ENCODE peak calls at places on chromosomes 7 and 10, in four cellular contexts. N is astrocyte of the spinal cord, H is AG04450, F is pancreas. Y is an unnamed sample.

GRCh38 chr10:22002531-22003110 is 909 bp downstream of the DNAJC1 start:
- DNase-seq in F (no peak), H (no peak), N (peak), Y (peak)

GRCh38 chr10:86946215-86947170 is 10.9 kb downstream of the MMRN2 start:
- DNase-seq in F (peak), H (no peak), N (no peak), Y (no peak)

GRCh38 chr7:64541438-64542359 is 21.2 kb downstream of the ZNF680 start:
- DNase-seq in N (peak), H (no peak), F (no peak), Y (peak)

GRCh38 chr7:7099584-7100014 is 82.7 kb upstream of the C1GALT1 start:
- DNase-seq in H (peak), F (peak), N (peak), Y (peak)

GRCh38 chr7:99024066-99024465 is 119.8 kb downstream of the SMURF1 start:
- DNase-seq in F (no peak), N (peak), H (no peak), Y (no peak)

GRCh38 chr7:25565949-25566348 is 337.7 kb upstream of the NPVF start:
- DNase-seq in N (peak), H (peak), F (peak), Y (peak)

GRCh38 chr7:32163911-32164310 is 93.7 kb upstream of the PDE1C start:
- DNase-seq in N (peak), F (no peak), H (no peak), Y (no peak)

GRCh38 chr10:109838592-109839244 is 84.6 kb downstream of the XPNPEP1 start:
- DNase-seq in H (no peak), F (no peak), N (no peak), Y (no peak)

GRCh38 chr7:17062433-17063383 is 180.9 kb upstream of the AGR3 start:
- DNase-seq in F (no peak), H (no peak), N (peak), Y (no peak)

GRCh38 chr10:116146374-116146773 is 126.6 kb downstream of the GFRA1 start:
- DNase-seq in N (peak), F (no peak), H (no peak), Y (no peak)

GRCh38 chr10:103171278-103171677 is 21.8 kb downstream of the NT5C2 start:
- DNase-seq in F (no peak), H (no peak), N (no peak), Y (peak)

GRCh38 chr7:155792315-155792960 is 19.8 kb downstream of the SHH start:
- DNase-seq in F (no peak), H (no peak), N (no peak), Y (no peak)

GRCh38 chr10:3735175-3735574 is 49.8 kb downstream of the KLF6 start:
- DNase-seq in N (no peak), F (no peak), H (no peak), Y (no peak)

GRCh38 chr7:30382607-30383006 is 96.0 kb downstream of the NOD1 start:
- DNase-seq in F (no peak), N (no peak), H (no peak), Y (no peak)

GRCh38 chr7:16028103-16028502 is 341.6 kb upstream of the MEOX2 start:
- DNase-seq in F (no peak), N (peak), H (peak), Y (peak)

GRCh38 chr10:1211844-1212570 is 155.8 kb downstream of the WDR37 start:
- DNase-seq in H (no peak), N (no peak), F (no peak), Y (no peak)

GRCh38 chr10:49107111-49107889 is 8.0 kb downstream of the VSTM4 start:
- DNase-seq in N (no peak), F (no peak), H (no peak), Y (no peak)

GRCh38 chr10:58404001-58404400 is 18.8 kb downstream of the TFAM start:
- DNase-seq in N (no peak), F (no peak), H (no peak), Y (no peak)

GRCh38 chr10:490891-491571 is 198.4 kb downstream of the DIP2C start:
- DNase-seq in H (no peak), F (no peak), N (no peak), Y (peak)

GRCh38 chr7:117834983-117835664 is 38.1 kb downstream of the CTTNBP2 start:
- DNase-seq in H (no peak), F (no peak), N (no peak), Y (no peak)

GRCh38 chr7:25988640-25989039 is 163.4 kb upstream of the NFE2L3 start:
- DNase-seq in N (no peak), F (no peak), H (no peak), Y (no peak)

GRCh38 chr10:45473126-45473525 is 99.1 kb downstream of the ALOX5 start:
- DNase-seq in F (peak), N (no peak), H (no peak), Y (no peak)

GRCh38 chr10:89115876-89116627 is 91.1 kb downstream of the CH25H start:
- DNase-seq in H (no peak), F (no peak), N (peak), Y (peak)

GRCh38 chr7:142537760-142538159 is 211.5 kb upstream of the PRSS1 start:
- DNase-seq in N (no peak), F (no peak), H (no peak), Y (no peak)

GRCh38 chr7:142533920-142534319 is 215.4 kb upstream of the PRSS1 start:
- DNase-seq in H (no peak), F (no peak), N (no peak), Y (no peak)

GRCh38 chr7:142534726-142535122 is 214.5 kb upstream of the PRSS1 start:
- DNase-seq in N (no peak), H (no peak), F (no peak), Y (no peak)

GRCh38 chr7:142539901-142540300 is 209.4 kb upstream of the PRSS1 start:
- DNase-seq in H (peak), N (peak), F (no peak), Y (peak)

DNA sequence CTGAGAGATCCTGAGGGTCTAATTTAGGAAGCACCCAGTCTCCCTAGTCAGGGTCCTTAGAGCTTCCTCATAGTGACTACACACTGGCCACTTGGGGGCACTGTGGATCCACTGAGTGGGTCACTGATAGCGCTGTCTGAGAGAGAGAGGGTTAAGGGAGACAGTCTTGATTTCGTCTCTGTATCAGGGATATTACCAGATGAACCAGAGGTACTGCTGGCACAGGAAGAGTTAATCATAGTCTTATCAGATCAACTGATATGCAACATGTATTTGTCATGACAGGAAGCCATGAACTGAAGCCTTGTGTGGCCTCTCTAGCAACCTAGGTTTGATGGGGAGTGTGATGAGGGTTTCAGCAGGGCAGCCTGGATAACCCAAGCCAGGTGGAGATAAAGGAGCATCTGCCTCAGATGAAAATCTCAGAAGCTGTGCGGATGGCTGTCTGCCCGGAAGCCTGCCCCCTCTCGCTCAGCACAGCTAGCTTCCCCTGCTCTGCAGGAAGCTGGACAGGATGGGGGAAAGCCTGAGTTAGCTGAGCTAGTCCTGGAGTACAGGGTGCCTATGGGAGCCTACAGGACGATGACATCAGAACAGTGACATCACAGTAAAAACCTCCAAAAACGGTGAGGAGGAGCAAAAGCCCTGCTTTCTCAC is 214.0 kb upstream of the PRSS1 start:
- DNase-seq in N (peak), H (peak), F (peak), Y (peak)
- TF ChIP-seq CTCF in N (peak), H (peak), F (peak), Y (peak)

DNA sequence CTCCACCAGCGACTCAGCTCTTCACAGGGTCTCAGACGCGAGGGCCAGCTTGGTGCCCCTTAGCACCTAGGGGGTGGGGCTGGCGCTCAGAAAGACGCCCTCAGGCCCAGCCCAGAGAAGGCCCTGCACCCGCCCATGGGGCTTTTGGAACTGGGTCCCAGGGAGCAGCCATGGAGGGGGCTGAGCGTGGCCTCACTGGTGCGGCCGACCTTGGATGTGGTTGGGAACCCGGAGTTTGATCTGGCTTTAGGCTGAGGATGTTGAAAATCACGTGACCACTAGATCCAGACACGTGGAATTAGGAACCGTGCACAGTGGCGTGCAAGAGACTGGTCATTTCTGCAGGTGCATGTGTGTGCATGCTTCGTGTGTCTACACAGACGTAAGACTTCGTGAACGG is 185.4 kb downstream of the DNAJB6 start:
- DNase-seq in H (no peak), F (no peak), N (no peak), Y (no peak)
- H3K4me3 ChIP-seq in H (no peak), F (no peak), N (no peak), Y (no peak)

GRCh38 chr10:25682203-25682950 is 251.7 kb upstream of the MYO3A start:
- DNase-seq in H (no peak), N (peak), F (no peak), Y (peak)
- TF ChIP-seq CTCF in H (peak), N (peak), F (no peak), Y (peak)

GRCh38 chr7:47672267-47672920 is 90.5 kb upstream of the TNS3 start:
- DNase-seq in N (no peak), F (no peak), H (no peak), Y (no peak)

GRCh38 chr7:47671358-47671757 is 89.4 kb upstream of the TNS3 start:
- DNase-seq in N (no peak), F (no peak), H (no peak), Y (no peak)

GRCh38 chr7:47672966-47673365 is 91.1 kb upstream of the TNS3 start:
- DNase-seq in F (no peak), H (no peak), N (no peak), Y (peak)

GRCh38 chr7:47669178-47669878 is 87.4 kb upstream of the TNS3 start:
- DNase-seq in H (peak), F (peak), N (peak), Y (peak)

GRCh38 chr7:47670738-47671137 is 88.8 kb upstream of the TNS3 start:
- DNase-seq in H (no peak), N (no peak), F (no peak), Y (no peak)
- H3K4me3 ChIP-seq in H (no peak), N (no peak), F (no peak), Y (no peak)

DNA sequence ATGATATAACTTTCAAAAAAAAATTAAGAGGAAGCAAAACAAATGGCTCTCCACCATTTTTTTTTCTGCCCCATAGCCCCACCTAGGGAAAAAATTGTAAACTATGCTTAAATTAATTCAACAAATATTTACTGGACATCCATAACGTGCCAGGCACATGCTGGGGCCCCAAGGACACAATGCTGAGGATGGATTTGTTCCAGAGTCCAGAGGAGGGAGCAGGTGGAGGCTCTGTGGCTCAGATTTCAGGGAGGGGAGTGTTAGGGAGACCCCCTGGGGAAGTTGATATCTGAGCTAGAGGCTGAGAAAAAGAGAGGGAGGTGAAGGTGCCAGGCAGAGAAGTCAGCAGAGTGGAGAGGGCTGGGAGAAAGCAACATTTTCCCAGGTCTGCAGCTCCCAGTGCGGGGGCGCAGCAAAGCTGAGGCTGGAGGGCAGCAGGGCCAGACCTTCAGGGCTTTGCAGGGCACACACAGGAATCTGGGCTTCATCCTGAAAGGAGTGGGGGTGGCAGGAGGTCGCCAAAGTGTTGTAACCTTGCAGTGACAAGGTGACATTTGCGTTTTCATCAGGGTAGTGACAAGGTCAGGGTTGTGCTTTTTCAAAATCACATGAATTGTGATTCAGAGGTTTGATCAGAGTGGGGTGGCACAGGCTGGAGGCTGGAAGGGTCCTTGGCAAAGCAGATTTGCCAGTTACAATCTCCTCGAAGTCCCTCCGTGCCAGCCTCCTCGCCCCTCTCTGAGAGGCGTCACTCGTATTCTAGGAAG is 261.6 kb downstream of the WDR11 start:
- DNase-seq in H (no peak), N (no peak), F (no peak), Y (peak)
- TF ChIP-seq CTCF in H (no peak), N (no peak), F (no peak), Y (no peak)

GRCh38 chr7:88791891-88792290 is 3.6 kb downstream of the TEX47 start:
- DNase-seq in F (no peak), H (no peak), N (no peak), Y (no peak)
- H3K4me3 ChIP-seq in F (no peak), H (no peak), N (no peak), Y (no peak)

DNA sequence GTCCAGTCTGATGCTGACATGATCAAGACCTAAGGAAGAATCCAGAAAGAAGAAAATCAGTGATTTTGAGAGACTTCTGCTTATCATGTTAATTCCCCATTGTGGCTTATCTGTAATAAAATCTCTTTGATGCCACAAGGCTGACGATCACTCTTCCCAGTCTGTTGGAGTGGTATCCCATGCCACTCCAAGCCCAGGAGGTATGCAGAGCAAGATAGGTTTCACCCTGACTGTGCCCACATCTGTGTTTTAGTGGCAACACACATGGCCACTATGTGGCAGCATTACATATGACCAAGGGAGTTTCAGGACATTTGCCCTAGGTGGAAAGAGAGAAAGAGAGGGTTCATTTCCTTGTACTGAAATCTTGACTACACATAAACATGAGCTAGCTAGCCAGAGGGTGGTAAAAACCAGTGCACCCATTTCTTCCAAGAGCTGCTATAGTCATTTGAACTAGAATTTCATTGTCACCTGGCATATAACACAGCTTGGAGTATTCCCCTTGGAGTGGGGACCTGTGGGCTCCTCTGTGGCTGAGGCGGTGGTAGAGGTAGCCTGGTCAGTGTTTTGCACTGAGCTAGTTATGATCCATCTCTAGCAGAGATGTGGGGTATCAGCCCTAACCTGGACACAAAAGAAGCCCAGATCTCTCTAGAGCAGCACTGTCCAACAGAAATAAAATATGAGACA is 20.8 kb downstream of the LAMB4 start:
- DNase-seq in H (no peak), F (no peak), N (no peak), Y (peak)
- TF ChIP-seq CTCF in H (peak), F (peak), N (peak), Y (peak)

GRCh38 chr7:101164071-101164840 is 1.1 kb downstream of the VGF start:
- DNase-seq in H (no peak), F (peak), N (peak), Y (peak)
- H3K4me3 ChIP-seq in H (peak), F (no peak), N (no peak), Y (peak)

GRCh38 chr7:2554654-2555053 is 670 bp downstream of the BRAT1 start:
- DNase-seq in H (no peak), F (no peak), N (no peak), Y (no peak)

GRCh38 chr7:2553831-2554581 is 1.3 kb downstream of the BRAT1 start:
- DNase-seq in N (no peak), H (no peak), F (no peak), Y (peak)

GRCh38 chr7:2553108-2553507 is 2.2 kb downstream of the BRAT1 start:
- DNase-seq in F (no peak), N (no peak), H (no peak), Y (no peak)

GRCh38 chr7:2558620-2559282 is at the start of gene IQCE:
- DNase-seq in N (peak), H (peak), F (peak), Y (peak)

DNA sequence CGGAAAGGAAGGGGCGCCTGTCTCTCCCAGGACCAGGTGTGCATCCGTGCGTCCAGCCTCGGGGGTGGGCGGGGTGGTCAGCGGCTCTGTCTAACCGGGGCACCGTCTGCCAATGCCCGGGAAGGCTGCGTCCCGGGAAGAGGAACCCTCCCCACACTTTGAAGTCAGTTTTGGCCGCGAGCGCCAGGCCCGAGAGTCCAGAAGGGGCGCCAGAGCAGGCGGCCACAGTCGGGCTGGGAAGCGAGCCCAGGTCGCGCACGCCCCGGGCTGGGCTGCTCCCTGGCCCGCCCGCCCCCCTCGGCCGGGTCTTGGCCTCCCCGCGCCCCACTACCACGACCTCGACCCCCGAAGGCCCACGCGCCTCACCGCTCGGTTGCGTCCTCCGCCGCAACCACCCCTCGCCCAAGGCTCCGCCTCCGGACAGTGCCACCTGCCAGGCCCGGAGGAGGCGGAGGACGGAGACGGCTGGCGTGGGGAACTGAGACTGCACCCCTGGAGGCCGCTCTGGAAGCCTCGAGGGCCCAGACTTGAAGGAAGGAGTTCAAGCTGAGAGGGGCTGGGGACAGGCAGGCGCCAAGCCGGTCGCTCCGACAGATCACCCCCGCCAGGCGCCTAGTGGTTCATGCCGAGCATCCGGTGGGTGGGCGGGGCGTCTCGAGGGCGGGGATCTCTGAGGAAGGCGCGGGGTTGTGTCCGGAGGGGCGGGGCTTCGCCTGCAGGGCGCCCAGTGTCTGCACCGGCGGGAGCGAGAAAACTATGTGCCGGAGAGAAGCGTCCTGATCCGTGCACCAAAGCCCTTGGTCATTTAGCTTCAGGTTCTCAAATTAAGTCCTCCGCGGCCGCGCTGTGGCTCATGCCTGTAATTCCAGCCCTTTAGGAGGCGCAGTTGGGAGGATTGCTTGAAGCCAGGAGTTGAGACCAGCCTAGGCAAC is at the start of gene BRAT1:
- DNase-seq in N (peak), H (peak), F (peak), Y (peak)
- TF ChIP-seq CTCF in N (peak), H (peak), F (peak), Y (peak)

DNA sequence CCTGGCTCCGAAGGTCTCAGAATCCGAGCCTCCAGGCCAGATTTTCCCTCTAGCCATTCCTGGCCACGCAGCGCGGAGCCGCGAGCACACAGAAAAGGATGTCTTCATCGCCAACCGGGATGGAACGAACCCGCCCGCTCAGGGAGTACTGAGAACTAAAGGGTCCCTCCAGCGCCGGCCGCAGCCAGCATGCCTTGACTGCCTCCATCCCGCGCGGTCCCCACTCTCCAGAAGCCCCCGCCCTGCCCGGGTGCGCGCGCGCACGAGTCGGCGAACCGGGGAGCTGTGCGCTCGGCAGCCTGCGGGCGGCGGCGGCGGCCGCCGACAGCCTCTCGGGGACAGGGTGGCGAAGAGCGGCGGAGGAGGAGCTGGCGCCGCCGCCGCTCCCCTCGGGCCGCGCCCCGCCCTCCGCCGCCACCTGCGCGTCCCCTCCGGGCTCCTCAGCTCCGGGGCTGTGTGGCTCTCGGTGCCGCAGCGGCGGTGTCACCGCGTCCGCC is 640 bp upstream of the GALNT17 start:
- DNase-seq in F (peak), H (no peak), N (peak), Y (no peak)
- H3K4me3 ChIP-seq in F (peak), H (no peak), N (peak), Y (no peak)